ENCODE peak calls at places on chromosomes 16 and 17, in eight cellular contexts. One of them, this sample, is unnamed.

GRCh38 chr16:2083409-2083808 is 35.6 kb downstream of the TSC2 start:
- DNase-seq in aorta: no peak
- DNase-seq in breast epithelium: no peak
- DNase-seq in upper lobe of right lung: no peak
- DNase-seq in thyroid gland: no peak
- DNase-seq in H9: no peak
- DNase-seq in body of pancreas: no peak
- DNase-seq in PC-3: no peak
- DNase-seq in this sample: no peak

GRCh38 chr16:11233727-11234376 is 22.2 kb downstream of the SOCS1 start:
- DNase-seq in aorta: no peak
- DNase-seq in breast epithelium: no peak
- DNase-seq in upper lobe of right lung: no peak
- DNase-seq in thyroid gland: no peak
- DNase-seq in H9: peak
- DNase-seq in body of pancreas: no peak
- DNase-seq in PC-3: no peak
- DNase-seq in this sample: no peak

GRCh38 chr16:8271344-8271743 is 319.0 kb downstream of the TMEM114 start:
- DNase-seq in aorta: no peak
- DNase-seq in breast epithelium: no peak
- DNase-seq in upper lobe of right lung: no peak
- DNase-seq in thyroid gland: no peak
- DNase-seq in H9: no peak
- DNase-seq in body of pancreas: no peak
- DNase-seq in PC-3: no peak
- DNase-seq in this sample: no peak

GRCh38 chr16:68786685-68787418 is 49.8 kb downstream of the CDH1 start:
- DNase-seq in aorta: no peak
- DNase-seq in breast epithelium: peak
- DNase-seq in upper lobe of right lung: no peak
- DNase-seq in thyroid gland: no peak
- DNase-seq in H9: no peak
- DNase-seq in body of pancreas: peak
- DNase-seq in PC-3: no peak
- DNase-seq in this sample: peak

GRCh38 chr16:55622930-55623561 is 32.7 kb upstream of the SLC6A2 start:
- DNase-seq in aorta: no peak
- DNase-seq in breast epithelium: no peak
- DNase-seq in upper lobe of right lung: no peak
- DNase-seq in thyroid gland: peak
- DNase-seq in H9: peak
- DNase-seq in body of pancreas: peak
- DNase-seq in PC-3: peak
- DNase-seq in this sample: no peak

GRCh38 chr17:82710499-82711232 is 5.8 kb upstream of the FN3KRP start:
- DNase-seq in aorta: no peak
- DNase-seq in breast epithelium: no peak
- DNase-seq in upper lobe of right lung: no peak
- DNase-seq in thyroid gland: no peak
- DNase-seq in H9: peak
- DNase-seq in body of pancreas: no peak
- DNase-seq in PC-3: no peak
- DNase-seq in this sample: no peak

GRCh38 chr16:1261131-1261917 is 5.5 kb downstream of the TPSD1 start:
- DNase-seq in aorta: no peak
- DNase-seq in breast epithelium: no peak
- DNase-seq in upper lobe of right lung: no peak
- DNase-seq in thyroid gland: no peak
- DNase-seq in H9: peak
- DNase-seq in body of pancreas: no peak
- DNase-seq in PC-3: peak
- DNase-seq in this sample: no peak

GRCh38 chr16:19885456-19886060 is 910 bp upstream of the GPRC5B start:
- DNase-seq in aorta: no peak
- DNase-seq in breast epithelium: no peak
- DNase-seq in upper lobe of right lung: peak
- DNase-seq in thyroid gland: no peak
- DNase-seq in H9: peak
- DNase-seq in body of pancreas: peak
- DNase-seq in PC-3: no peak
- DNase-seq in this sample: peak

GRCh38 chr17:48175692-48176450 is 68.3 kb downstream of the SNX11 start:
- DNase-seq in aorta: no peak
- DNase-seq in breast epithelium: no peak
- DNase-seq in upper lobe of right lung: no peak
- DNase-seq in thyroid gland: no peak
- DNase-seq in H9: no peak
- DNase-seq in body of pancreas: no peak
- DNase-seq in PC-3: peak
- DNase-seq in this sample: no peak

GRCh38 chr16:27268376-27269299 is at the start of gene NSMCE1:
- DNase-seq in aorta: peak
- DNase-seq in breast epithelium: peak
- DNase-seq in upper lobe of right lung: peak
- DNase-seq in thyroid gland: peak
- DNase-seq in H9: peak
- DNase-seq in body of pancreas: peak
- DNase-seq in PC-3: peak
- DNase-seq in this sample: peak

GRCh38 chr16:425082-425718 is at the start of gene RAB11FIP3:
- DNase-seq in aorta: peak
- DNase-seq in breast epithelium: peak
- DNase-seq in upper lobe of right lung: peak
- DNase-seq in thyroid gland: peak
- DNase-seq in H9: peak
- DNase-seq in body of pancreas: peak
- DNase-seq in PC-3: peak
- DNase-seq in this sample: peak

GRCh38 chr16:12025472-12025871 is 48.9 kb downstream of the SNX29 start:
- DNase-seq in aorta: no peak
- DNase-seq in breast epithelium: no peak
- DNase-seq in upper lobe of right lung: no peak
- DNase-seq in thyroid gland: no peak
- DNase-seq in H9: no peak
- DNase-seq in body of pancreas: no peak
- DNase-seq in PC-3: no peak
- DNase-seq in this sample: no peak

GRCh38 chr16:66991545-66992077 is 3.2 kb downstream of the CES4A start:
- DNase-seq in aorta: no peak
- DNase-seq in breast epithelium: no peak
- DNase-seq in upper lobe of right lung: no peak
- DNase-seq in thyroid gland: no peak
- DNase-seq in H9: no peak
- DNase-seq in body of pancreas: no peak
- DNase-seq in PC-3: no peak
- DNase-seq in this sample: no peak

GRCh38 chr16:66996983-66997358 is 8.6 kb downstream of the CES4A start:
- DNase-seq in aorta: no peak
- DNase-seq in breast epithelium: no peak
- DNase-seq in upper lobe of right lung: no peak
- DNase-seq in thyroid gland: no peak
- DNase-seq in H9: no peak
- DNase-seq in body of pancreas: no peak
- DNase-seq in PC-3: no peak
- DNase-seq in this sample: no peak

GRCh38 chr16:67001159-67001486 is 12.7 kb downstream of the CES4A start:
- DNase-seq in aorta: no peak
- DNase-seq in breast epithelium: no peak
- DNase-seq in upper lobe of right lung: no peak
- DNase-seq in thyroid gland: no peak
- DNase-seq in H9: no peak
- DNase-seq in body of pancreas: no peak
- DNase-seq in PC-3: no peak
- DNase-seq in this sample: no peak

GRCh38 chr16:67000384-67001158 is 12.2 kb downstream of the CES4A start:
- DNase-seq in aorta: peak
- DNase-seq in breast epithelium: peak
- DNase-seq in upper lobe of right lung: peak
- DNase-seq in thyroid gland: peak
- DNase-seq in H9: peak
- DNase-seq in body of pancreas: peak
- DNase-seq in PC-3: peak
- DNase-seq in this sample: peak

DNA sequence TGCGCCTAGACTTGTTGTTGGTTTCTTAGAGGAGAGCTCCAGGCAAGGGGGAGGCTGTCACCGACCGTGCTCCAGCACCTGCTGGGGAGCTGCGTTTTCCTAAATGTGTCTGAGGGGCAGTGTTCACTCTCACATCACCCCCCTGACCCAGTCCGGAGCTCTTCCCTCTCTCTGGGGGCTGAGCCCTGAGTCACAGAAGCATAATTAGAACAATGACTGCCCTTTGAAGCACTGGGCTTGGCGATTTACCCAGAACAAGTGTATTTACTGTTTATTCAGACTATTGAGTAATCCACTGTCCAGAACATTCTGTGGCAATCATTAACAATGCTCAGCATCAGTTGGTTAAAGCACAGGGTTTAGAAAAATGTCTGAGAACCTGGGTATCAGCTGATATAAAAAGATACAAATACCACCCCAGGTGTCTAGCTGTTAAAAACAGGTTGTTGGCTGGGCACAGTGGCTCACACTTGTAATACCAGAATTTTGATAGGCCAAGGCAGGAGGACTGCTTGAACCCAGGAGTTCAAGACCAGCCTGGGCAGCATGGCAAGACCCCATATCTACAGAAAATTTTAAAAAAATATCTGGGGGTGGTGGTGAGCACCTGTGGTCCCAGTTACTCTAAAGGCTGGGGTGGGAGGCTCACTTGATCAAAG is 8.1 kb downstream of the CES4A start:
- DNase-seq in aorta: peak
- DNase-seq in breast epithelium: peak
- DNase-seq in upper lobe of right lung: peak
- DNase-seq in thyroid gland: peak
- DNase-seq in H9: no peak
- DNase-seq in body of pancreas: peak
- DNase-seq in PC-3: peak
- DNase-seq in this sample: peak
- H3K27ac ChIP-seq in aorta: no peak
- H3K27ac ChIP-seq in breast epithelium: peak
- H3K27ac ChIP-seq in upper lobe of right lung: peak
- H3K27ac ChIP-seq in thyroid gland: peak
- H3K27ac ChIP-seq in H9: no peak
- H3K27ac ChIP-seq in body of pancreas: peak
- H3K27ac ChIP-seq in PC-3: no peak
- H3K27ac ChIP-seq in this sample: peak

DNA sequence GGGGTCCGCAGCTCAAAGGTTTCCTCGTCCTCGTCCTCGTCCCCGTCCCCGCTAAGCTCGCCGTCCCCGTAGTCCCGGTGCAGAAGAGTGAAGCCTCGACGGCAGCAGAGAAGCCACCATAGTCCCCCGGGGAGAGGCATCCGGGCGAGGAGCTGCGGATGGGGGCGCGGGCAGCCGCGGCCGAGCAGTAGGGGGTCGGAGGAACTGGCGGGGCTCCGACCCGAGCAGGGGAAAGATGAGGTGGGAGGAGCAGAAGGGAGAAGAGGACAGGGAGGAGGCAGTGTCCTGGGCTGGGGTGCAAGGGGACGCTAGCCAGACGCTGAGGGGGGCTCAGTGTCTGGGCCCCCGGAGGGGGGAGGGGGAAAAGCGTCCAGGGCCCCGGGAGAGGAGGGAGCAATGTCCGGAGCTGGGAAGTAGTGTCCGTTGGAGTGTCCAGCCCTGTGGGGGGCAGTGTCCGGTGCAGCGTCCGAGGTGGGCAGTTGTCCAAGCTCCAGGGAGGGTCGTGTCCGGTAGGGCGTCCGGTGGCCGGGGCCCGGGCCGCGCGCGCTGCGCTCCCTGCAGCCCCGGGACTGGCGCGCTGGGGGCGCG is at the start of gene PLEKHH3:
- DNase-seq in aorta: no peak
- DNase-seq in breast epithelium: no peak
- DNase-seq in upper lobe of right lung: no peak
- DNase-seq in thyroid gland: no peak
- DNase-seq in H9: no peak
- DNase-seq in body of pancreas: no peak
- DNase-seq in PC-3: no peak
- DNase-seq in this sample: no peak
- H3K27ac ChIP-seq in aorta: peak
- H3K27ac ChIP-seq in breast epithelium: peak
- H3K27ac ChIP-seq in upper lobe of right lung: peak
- H3K27ac ChIP-seq in thyroid gland: peak
- H3K27ac ChIP-seq in H9: no peak
- H3K27ac ChIP-seq in body of pancreas: peak
- H3K27ac ChIP-seq in PC-3: peak
- H3K27ac ChIP-seq in this sample: peak

DNA sequence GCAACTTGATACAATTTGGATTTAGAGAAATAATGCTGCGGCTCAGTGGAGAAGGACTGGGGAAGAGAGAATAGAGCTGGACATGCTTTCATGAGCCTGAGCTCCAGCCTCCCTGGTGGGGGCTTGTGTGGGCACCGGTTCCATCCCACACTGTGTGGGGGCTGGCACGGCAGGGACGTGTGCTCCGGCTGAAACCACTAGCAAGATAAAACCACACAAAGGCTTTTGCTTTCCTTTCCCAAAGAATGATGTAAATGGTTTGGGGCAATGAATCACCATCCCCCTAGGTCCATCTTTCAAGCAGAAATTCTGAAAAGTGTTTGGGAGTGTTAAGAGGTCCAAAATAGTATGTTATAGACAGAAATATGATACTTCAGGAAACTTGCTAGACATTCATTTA is 77.0 kb downstream of the CDH11 start:
- DNase-seq in aorta: no peak
- DNase-seq in breast epithelium: no peak
- DNase-seq in upper lobe of right lung: no peak
- DNase-seq in thyroid gland: no peak
- DNase-seq in H9: no peak
- DNase-seq in body of pancreas: no peak
- DNase-seq in PC-3: no peak
- DNase-seq in this sample: no peak
- H3K27ac ChIP-seq in aorta: no peak
- H3K27ac ChIP-seq in breast epithelium: no peak
- H3K27ac ChIP-seq in upper lobe of right lung: no peak
- H3K27ac ChIP-seq in thyroid gland: no peak
- H3K27ac ChIP-seq in H9: no peak
- H3K27ac ChIP-seq in body of pancreas: no peak
- H3K27ac ChIP-seq in PC-3: no peak
- H3K27ac ChIP-seq in this sample: no peak

GRCh38 chr17:8741771-8742170 is 2.9 kb downstream of the CCDC42 start:
- DNase-seq in aorta: no peak
- DNase-seq in breast epithelium: no peak
- DNase-seq in upper lobe of right lung: no peak
- DNase-seq in thyroid gland: no peak
- DNase-seq in H9: peak
- DNase-seq in body of pancreas: no peak
- DNase-seq in PC-3: no peak
- DNase-seq in this sample: no peak
- H3K27ac ChIP-seq in aorta: no peak
- H3K27ac ChIP-seq in breast epithelium: no peak
- H3K27ac ChIP-seq in upper lobe of right lung: no peak
- H3K27ac ChIP-seq in thyroid gland: no peak
- H3K27ac ChIP-seq in H9: no peak
- H3K27ac ChIP-seq in body of pancreas: no peak
- H3K27ac ChIP-seq in PC-3: no peak
- H3K27ac ChIP-seq in this sample: no peak

This sample was measured in caudate nucleus.